ENCODE peak calls at places on chromosomes 11 and 22, in ten cellular contexts. One of them, this sample, is unnamed.

GRCh38 chr11:6604081-6604626 is 580 bp downstream of the ILK start:
- DNase-seq in NCI-H2081 treated with DMSO at 0.1 percent for 48 hours: no peak
- DNase-seq in NCI-H1436: no peak
- DNase-seq in GM12892: no peak
- DNase-seq in GDM1: peak
- DNase-seq in T-helper 2 cell: no peak
- DNase-seq in tibial artery: peak
- DNase-seq in SW 1271: peak
- DNase-seq in occipital lobe: no peak
- DNase-seq in tibial nerve: peak
- DNase-seq in this sample: peak

GRCh38 chr11:7275133-7275532 is 23.4 kb downstream of the SYT9 start:
- DNase-seq in NCI-H2081 treated with DMSO at 0.1 percent for 48 hours: no peak
- DNase-seq in NCI-H1436: no peak
- DNase-seq in GM12892: no peak
- DNase-seq in GDM1: no peak
- DNase-seq in T-helper 2 cell: no peak
- DNase-seq in tibial artery: no peak
- DNase-seq in SW 1271: no peak
- DNase-seq in occipital lobe: no peak
- DNase-seq in tibial nerve: no peak
- DNase-seq in this sample: no peak

GRCh38 chr11:122108192-122108799 is 7.7 kb downstream of the BLID start:
- DNase-seq in NCI-H2081 treated with DMSO at 0.1 percent for 48 hours: no peak
- DNase-seq in NCI-H1436: no peak
- DNase-seq in GM12892: peak
- DNase-seq in GDM1: no peak
- DNase-seq in T-helper 2 cell: no peak
- DNase-seq in tibial artery: peak
- DNase-seq in SW 1271: peak
- DNase-seq in occipital lobe: no peak
- DNase-seq in tibial nerve: no peak
- DNase-seq in this sample: peak

GRCh38 chr11:6323291-6323905 is 3.1 kb upstream of the CAVIN3 start:
- DNase-seq in NCI-H2081 treated with DMSO at 0.1 percent for 48 hours: no peak
- DNase-seq in NCI-H1436: no peak
- DNase-seq in GM12892: no peak
- DNase-seq in GDM1: no peak
- DNase-seq in T-helper 2 cell: no peak
- DNase-seq in tibial artery: no peak
- DNase-seq in SW 1271: no peak
- DNase-seq in occipital lobe: no peak
- DNase-seq in tibial nerve: no peak
- DNase-seq in this sample: no peak

GRCh38 chr11:118002541-118003019 is 16.4 kb downstream of the IL10RA start:
- DNase-seq in NCI-H2081 treated with DMSO at 0.1 percent for 48 hours: no peak
- DNase-seq in NCI-H1436: no peak
- DNase-seq in GM12892: no peak
- DNase-seq in GDM1: peak
- DNase-seq in T-helper 2 cell: peak
- DNase-seq in tibial artery: no peak
- DNase-seq in SW 1271: no peak
- DNase-seq in occipital lobe: no peak
- DNase-seq in tibial nerve: no peak
- DNase-seq in this sample: peak

GRCh38 chr22:30868663-30869385 is 99.8 kb downstream of the MORC2 start:
- DNase-seq in NCI-H2081 treated with DMSO at 0.1 percent for 48 hours: no peak
- DNase-seq in NCI-H1436: no peak
- DNase-seq in GM12892: peak
- DNase-seq in GDM1: no peak
- DNase-seq in T-helper 2 cell: no peak
- DNase-seq in tibial artery: peak
- DNase-seq in SW 1271: no peak
- DNase-seq in occipital lobe: peak
- DNase-seq in tibial nerve: no peak
- DNase-seq in this sample: no peak

GRCh38 chr11:103368151-103368550 is 258.9 kb downstream of the DYNC2H1 start:
- DNase-seq in NCI-H2081 treated with DMSO at 0.1 percent for 48 hours: no peak
- DNase-seq in NCI-H1436: no peak
- DNase-seq in GM12892: no peak
- DNase-seq in GDM1: no peak
- DNase-seq in T-helper 2 cell: no peak
- DNase-seq in tibial artery: no peak
- DNase-seq in SW 1271: no peak
- DNase-seq in occipital lobe: no peak
- DNase-seq in tibial nerve: no peak
- DNase-seq in this sample: no peak

GRCh38 chr11:46047520-46047919 is 73.7 kb downstream of the PHF21A start:
- DNase-seq in NCI-H2081 treated with DMSO at 0.1 percent for 48 hours: no peak
- DNase-seq in NCI-H1436: no peak
- DNase-seq in GM12892: no peak
- DNase-seq in GDM1: no peak
- DNase-seq in T-helper 2 cell: no peak
- DNase-seq in tibial artery: no peak
- DNase-seq in SW 1271: no peak
- DNase-seq in occipital lobe: no peak
- DNase-seq in tibial nerve: no peak
- DNase-seq in this sample: no peak

GRCh38 chr11:73521621-73522020 is 76.3 kb downstream of the FAM168A start:
- DNase-seq in NCI-H2081 treated with DMSO at 0.1 percent for 48 hours: no peak
- DNase-seq in NCI-H1436: peak
- DNase-seq in GM12892: no peak
- DNase-seq in GDM1: peak
- DNase-seq in T-helper 2 cell: no peak
- DNase-seq in tibial artery: no peak
- DNase-seq in SW 1271: no peak
- DNase-seq in occipital lobe: no peak
- DNase-seq in tibial nerve: no peak
- DNase-seq in this sample: no peak

GRCh38 chr22:39519681-39520053 is 695 bp upstream of the ATF4 start:
- DNase-seq in NCI-H2081 treated with DMSO at 0.1 percent for 48 hours: no peak
- DNase-seq in NCI-H1436: no peak
- DNase-seq in GM12892: no peak
- DNase-seq in GDM1: peak
- DNase-seq in T-helper 2 cell: no peak
- DNase-seq in tibial artery: peak
- DNase-seq in SW 1271: no peak
- DNase-seq in occipital lobe: peak
- DNase-seq in tibial nerve: peak
- DNase-seq in this sample: peak

GRCh38 chr11:73461844-73462435 is 85.7 kb downstream of the RELT start:
- DNase-seq in NCI-H2081 treated with DMSO at 0.1 percent for 48 hours: no peak
- DNase-seq in NCI-H1436: no peak
- DNase-seq in GM12892: no peak
- DNase-seq in GDM1: peak
- DNase-seq in T-helper 2 cell: no peak
- DNase-seq in tibial artery: no peak
- DNase-seq in SW 1271: no peak
- DNase-seq in occipital lobe: no peak
- DNase-seq in tibial nerve: no peak
- DNase-seq in this sample: peak

GRCh38 chr11:2701230-2701629 is 1.4 kb upstream of the KCNQ1OT1 start:
- DNase-seq in NCI-H2081 treated with DMSO at 0.1 percent for 48 hours: no peak
- DNase-seq in NCI-H1436: no peak
- DNase-seq in GM12892: no peak
- DNase-seq in GDM1: no peak
- DNase-seq in T-helper 2 cell: no peak
- DNase-seq in tibial artery: no peak
- DNase-seq in SW 1271: no peak
- DNase-seq in occipital lobe: no peak
- DNase-seq in tibial nerve: no peak
- DNase-seq in this sample: no peak

GRCh38 chr11:1876361-1877063 is 15.2 kb downstream of the PRR33 start:
- DNase-seq in NCI-H2081 treated with DMSO at 0.1 percent for 48 hours: no peak
- DNase-seq in NCI-H1436: no peak
- DNase-seq in GM12892: peak
- DNase-seq in GDM1: no peak
- DNase-seq in T-helper 2 cell: no peak
- DNase-seq in tibial artery: peak
- DNase-seq in SW 1271: no peak
- DNase-seq in occipital lobe: no peak
- DNase-seq in tibial nerve: peak
- DNase-seq in this sample: peak

GRCh38 chr11:116787436-116787785 is 412 bp downstream of the ZPR1 start:
- DNase-seq in NCI-H2081 treated with DMSO at 0.1 percent for 48 hours: no peak
- DNase-seq in NCI-H1436: no peak
- DNase-seq in GM12892: no peak
- DNase-seq in GDM1: no peak
- DNase-seq in T-helper 2 cell: no peak
- DNase-seq in tibial artery: no peak
- DNase-seq in SW 1271: no peak
- DNase-seq in occipital lobe: no peak
- DNase-seq in tibial nerve: no peak
- DNase-seq in this sample: no peak

GRCh38 chr22:32476286-32476685 is 1.7 kb downstream of the FBXO7 start:
- DNase-seq in NCI-H2081 treated with DMSO at 0.1 percent for 48 hours: no peak
- DNase-seq in NCI-H1436: no peak
- DNase-seq in GM12892: no peak
- DNase-seq in GDM1: no peak
- DNase-seq in T-helper 2 cell: no peak
- DNase-seq in tibial artery: no peak
- DNase-seq in SW 1271: no peak
- DNase-seq in occipital lobe: no peak
- DNase-seq in tibial nerve: no peak
- DNase-seq in this sample: no peak

GRCh38 chr11:114036156-114036811 is 23.2 kb upstream of the ZBTB16 start:
- DNase-seq in NCI-H2081 treated with DMSO at 0.1 percent for 48 hours: no peak
- DNase-seq in NCI-H1436: no peak
- DNase-seq in GM12892: no peak
- DNase-seq in GDM1: no peak
- DNase-seq in T-helper 2 cell: peak
- DNase-seq in tibial artery: peak
- DNase-seq in SW 1271: peak
- DNase-seq in occipital lobe: peak
- DNase-seq in tibial nerve: peak
- DNase-seq in this sample: peak

GRCh38 chr11:2462092-2462985 is 17.5 kb downstream of the KCNQ1 start:
- DNase-seq in NCI-H2081 treated with DMSO at 0.1 percent for 48 hours: no peak
- DNase-seq in NCI-H1436: no peak
- DNase-seq in GM12892: no peak
- DNase-seq in GDM1: no peak
- DNase-seq in T-helper 2 cell: no peak
- DNase-seq in tibial artery: no peak
- DNase-seq in SW 1271: no peak
- DNase-seq in occipital lobe: no peak
- DNase-seq in tibial nerve: no peak
- DNase-seq in this sample: no peak

This sample was measured in HL-60.